ENCODE peak calls at places on chromosomes 2 and 18, in six cellular contexts. One of them, this sample, is unnamed.

GRCh38 chr18:6962571-6963451 is 154.8 kb downstream of the LAMA1 start:
- DNase-seq in bronchial epithelial cell: no peak
- DNase-seq in endodermal cell: no peak
- DNase-seq in body of pancreas: no peak
- DNase-seq in colonic mucosa: no peak
- DNase-seq in AG09309: no peak
- DNase-seq in this sample: no peak

GRCh38 chr2:174972924-174973323 is 32.3 kb downstream of the CHN1 start:
- DNase-seq in bronchial epithelial cell: peak
- DNase-seq in endodermal cell: no peak
- DNase-seq in body of pancreas: no peak
- DNase-seq in colonic mucosa: no peak
- DNase-seq in AG09309: peak
- DNase-seq in this sample: no peak

GRCh38 chr2:209772316-209772715 is 684 bp downstream of the UNC80 start:
- DNase-seq in bronchial epithelial cell: no peak
- DNase-seq in endodermal cell: no peak
- DNase-seq in body of pancreas: no peak
- DNase-seq in colonic mucosa: no peak
- DNase-seq in AG09309: no peak
- DNase-seq in this sample: no peak

GRCh38 chr2:222318026-222318711 is 19.4 kb upstream of the PAX3 start:
- DNase-seq in bronchial epithelial cell: peak
- DNase-seq in endodermal cell: peak
- DNase-seq in body of pancreas: peak
- DNase-seq in colonic mucosa: peak
- DNase-seq in AG09309: peak
- DNase-seq in this sample: peak

GRCh38 chr2:240323601-240324291 is 111.7 kb upstream of the GPC1 start:
- DNase-seq in bronchial epithelial cell: no peak
- DNase-seq in endodermal cell: peak
- DNase-seq in body of pancreas: no peak
- DNase-seq in colonic mucosa: no peak
- DNase-seq in AG09309: no peak
- DNase-seq in this sample: no peak

GRCh38 chr2:62215306-62216064 is 19.6 kb downstream of the B3GNT2 start:
- DNase-seq in bronchial epithelial cell: no peak
- DNase-seq in endodermal cell: peak
- DNase-seq in body of pancreas: no peak
- DNase-seq in colonic mucosa: peak
- DNase-seq in AG09309: no peak
- DNase-seq in this sample: peak

GRCh38 chr18:55982992-55983391 is 395.0 kb upstream of the TCF4 start:
- DNase-seq in bronchial epithelial cell: peak
- DNase-seq in endodermal cell: peak
- DNase-seq in body of pancreas: no peak
- DNase-seq in colonic mucosa: no peak
- DNase-seq in AG09309: no peak
- DNase-seq in this sample: no peak

GRCh38 chr2:71746946-71747501 is 293.7 kb downstream of the DYSF start:
- DNase-seq in bronchial epithelial cell: no peak
- DNase-seq in endodermal cell: peak
- DNase-seq in body of pancreas: peak
- DNase-seq in colonic mucosa: peak
- DNase-seq in AG09309: no peak
- DNase-seq in this sample: no peak

GRCh38 chr18:42052137-42052708 is 97.2 kb downstream of the PIK3C3 start:
- DNase-seq in bronchial epithelial cell: no peak
- DNase-seq in endodermal cell: no peak
- DNase-seq in body of pancreas: no peak
- DNase-seq in colonic mucosa: no peak
- DNase-seq in AG09309: no peak
- DNase-seq in this sample: no peak

GRCh38 chr18:8822643-8823042 is 117.3 kb downstream of the MTCL1 start:
- DNase-seq in bronchial epithelial cell: no peak
- DNase-seq in endodermal cell: no peak
- DNase-seq in body of pancreas: no peak
- DNase-seq in colonic mucosa: no peak
- DNase-seq in AG09309: no peak
- DNase-seq in this sample: no peak

GRCh38 chr2:64651590-64651989 is 2.1 kb downstream of the SERTAD2 start:
- DNase-seq in bronchial epithelial cell: no peak
- DNase-seq in endodermal cell: no peak
- DNase-seq in body of pancreas: no peak
- DNase-seq in colonic mucosa: no peak
- DNase-seq in AG09309: no peak
- DNase-seq in this sample: no peak

GRCh38 chr18:34595673-34596072 is 114.4 kb upstream of the DTNA start:
- DNase-seq in bronchial epithelial cell: peak
- DNase-seq in endodermal cell: peak
- DNase-seq in body of pancreas: no peak
- DNase-seq in colonic mucosa: no peak
- DNase-seq in AG09309: no peak
- DNase-seq in this sample: no peak

GRCh38 chr2:29580223-29580622 is 341.2 kb downstream of the ALK start:
- DNase-seq in bronchial epithelial cell: no peak
- DNase-seq in endodermal cell: no peak
- DNase-seq in body of pancreas: no peak
- DNase-seq in colonic mucosa: no peak
- DNase-seq in AG09309: peak
- DNase-seq in this sample: no peak

GRCh38 chr2:229489016-229489415 is 217.9 kb upstream of the PID1 start:
- DNase-seq in bronchial epithelial cell: peak
- DNase-seq in endodermal cell: no peak
- DNase-seq in body of pancreas: no peak
- DNase-seq in colonic mucosa: no peak
- DNase-seq in AG09309: peak
- DNase-seq in this sample: peak

GRCh38 chr2:204731996-204732395 is 186.7 kb downstream of the PARD3B start:
- DNase-seq in bronchial epithelial cell: no peak
- DNase-seq in endodermal cell: no peak
- DNase-seq in body of pancreas: no peak
- DNase-seq in colonic mucosa: no peak
- DNase-seq in AG09309: no peak
- DNase-seq in this sample: no peak

GRCh38 chr2:100417745-100418090 is 250 bp upstream of the CHST10 start:
- DNase-seq in bronchial epithelial cell: no peak
- DNase-seq in endodermal cell: no peak
- DNase-seq in body of pancreas: no peak
- DNase-seq in colonic mucosa: no peak
- DNase-seq in AG09309: no peak
- DNase-seq in this sample: no peak

GRCh38 chr2:149041482-149041881 is 3.0 kb downstream of the LYPD6B start:
- DNase-seq in bronchial epithelial cell: no peak
- DNase-seq in endodermal cell: no peak
- DNase-seq in body of pancreas: no peak
- DNase-seq in colonic mucosa: no peak
- DNase-seq in AG09309: no peak
- DNase-seq in this sample: no peak

GRCh38 chr2:212416126-212416525 is 122.5 kb downstream of the ERBB4 start:
- DNase-seq in bronchial epithelial cell: no peak
- DNase-seq in endodermal cell: no peak
- DNase-seq in body of pancreas: no peak
- DNase-seq in colonic mucosa: no peak
- DNase-seq in AG09309: no peak
- DNase-seq in this sample: no peak

GRCh38 chr18:35714539-35714938 is 133.0 kb downstream of the GALNT1 start:
- DNase-seq in bronchial epithelial cell: no peak
- DNase-seq in endodermal cell: no peak
- DNase-seq in body of pancreas: no peak
- DNase-seq in colonic mucosa: no peak
- DNase-seq in AG09309: no peak
- DNase-seq in this sample: no peak
- H3K4me3 ChIP-seq in bronchial epithelial cell: no peak
- H3K4me3 ChIP-seq in endodermal cell: no peak
- H3K4me3 ChIP-seq in body of pancreas: no peak
- H3K4me3 ChIP-seq in colonic mucosa: no peak
- H3K4me3 ChIP-seq in AG09309: no peak
- H3K4me3 ChIP-seq in this sample: no peak

GRCh38 chr18:75916641-75916982 is 489.1 kb upstream of the SMIM21 start:
- DNase-seq in bronchial epithelial cell: no peak
- DNase-seq in endodermal cell: no peak
- DNase-seq in body of pancreas: no peak
- DNase-seq in colonic mucosa: no peak
- DNase-seq in AG09309: no peak
- DNase-seq in this sample: no peak

DNA sequence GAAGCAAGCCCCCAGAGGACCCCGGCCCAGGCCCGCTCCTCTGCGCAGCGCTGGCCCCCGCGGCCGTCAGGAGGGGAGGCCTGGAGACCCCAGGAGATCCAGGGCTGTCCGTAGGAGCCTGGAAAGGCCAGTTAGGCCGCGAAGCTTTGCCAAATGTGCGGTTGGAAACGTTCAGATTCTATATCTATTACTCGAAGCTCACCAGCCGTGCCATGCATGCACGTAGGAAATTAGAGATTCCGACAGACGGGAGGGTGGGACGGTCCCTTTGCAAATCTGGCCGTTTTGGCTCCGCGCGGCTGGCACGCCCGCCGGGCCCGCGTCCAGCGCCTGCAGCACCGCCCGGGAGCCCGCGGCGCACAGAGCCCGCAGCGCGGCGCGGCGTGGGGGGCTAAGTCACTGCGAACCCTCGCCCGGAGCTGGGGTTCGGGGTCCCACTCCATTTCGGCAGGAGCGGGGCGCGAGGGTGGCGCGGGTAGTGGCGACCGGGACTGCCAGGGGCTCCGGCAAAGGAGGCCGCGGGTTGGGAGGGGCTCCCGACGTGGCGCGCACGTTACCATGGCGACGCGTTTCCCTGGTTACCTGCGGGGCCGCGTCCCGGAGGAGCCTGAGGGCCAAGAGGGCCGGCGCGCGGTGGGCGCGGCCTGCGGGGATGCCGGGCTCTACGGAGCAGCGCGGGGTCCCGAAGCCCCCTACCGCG is 488.6 kb upstream of the SMIM21 start:
- DNase-seq in bronchial epithelial cell: no peak
- DNase-seq in endodermal cell: peak
- DNase-seq in body of pancreas: peak
- DNase-seq in colonic mucosa: no peak
- DNase-seq in AG09309: no peak
- DNase-seq in this sample: no peak
- H3K4me3 ChIP-seq in bronchial epithelial cell: no peak
- H3K4me3 ChIP-seq in endodermal cell: peak
- H3K4me3 ChIP-seq in body of pancreas: peak
- H3K4me3 ChIP-seq in colonic mucosa: peak
- H3K4me3 ChIP-seq in AG09309: no peak
- H3K4me3 ChIP-seq in this sample: peak

GRCh38 chr2:201201371-201201770 is 18.4 kb downstream of the CASP10 start:
- DNase-seq in bronchial epithelial cell: no peak
- DNase-seq in endodermal cell: no peak
- DNase-seq in body of pancreas: no peak
- DNase-seq in colonic mucosa: no peak
- DNase-seq in AG09309: no peak
- DNase-seq in this sample: no peak

GRCh38 chr2:201196003-201196402 is 13.1 kb downstream of the CASP10 start:
- DNase-seq in bronchial epithelial cell: no peak
- DNase-seq in endodermal cell: no peak
- DNase-seq in body of pancreas: no peak
- DNase-seq in colonic mucosa: no peak
- DNase-seq in AG09309: no peak
- DNase-seq in this sample: no peak

GRCh38 chr2:201200345-201200744 is 17.4 kb downstream of the CASP10 start:
- DNase-seq in bronchial epithelial cell: no peak
- DNase-seq in endodermal cell: no peak
- DNase-seq in body of pancreas: no peak
- DNase-seq in colonic mucosa: no peak
- DNase-seq in AG09309: no peak
- DNase-seq in this sample: no peak

GRCh38 chr2:201196803-201197202 is 13.9 kb downstream of the CASP10 start:
- DNase-seq in bronchial epithelial cell: no peak
- DNase-seq in endodermal cell: no peak
- DNase-seq in body of pancreas: no peak
- DNase-seq in colonic mucosa: no peak
- DNase-seq in AG09309: no peak
- DNase-seq in this sample: no peak

DNA sequence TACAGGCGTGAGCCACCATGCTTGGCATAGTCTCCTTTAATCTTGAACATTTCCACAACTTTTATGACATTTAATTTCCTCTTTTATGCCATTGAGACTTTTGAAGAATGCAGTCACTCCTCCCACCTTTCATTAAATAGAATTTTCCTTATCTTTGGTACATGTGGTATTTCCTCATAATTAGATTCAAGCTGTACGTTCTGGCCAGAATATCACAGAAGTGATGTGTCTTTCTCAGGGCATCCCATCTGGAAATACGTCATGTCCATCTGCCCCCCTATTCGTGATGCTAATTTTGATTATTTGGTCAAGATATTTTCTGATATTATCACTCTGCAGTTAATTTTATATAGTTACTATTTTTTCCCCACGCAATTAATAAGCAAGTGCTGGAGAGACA is 16.9 kb downstream of the CASP10 start:
- DNase-seq in bronchial epithelial cell: no peak
- DNase-seq in endodermal cell: no peak
- DNase-seq in body of pancreas: no peak
- DNase-seq in colonic mucosa: no peak
- DNase-seq in AG09309: no peak
- DNase-seq in this sample: no peak
- H3K4me3 ChIP-seq in bronchial epithelial cell: no peak
- H3K4me3 ChIP-seq in endodermal cell: no peak
- H3K4me3 ChIP-seq in body of pancreas: no peak
- H3K4me3 ChIP-seq in colonic mucosa: no peak
- H3K4me3 ChIP-seq in AG09309: no peak
- H3K4me3 ChIP-seq in this sample: no peak

DNA sequence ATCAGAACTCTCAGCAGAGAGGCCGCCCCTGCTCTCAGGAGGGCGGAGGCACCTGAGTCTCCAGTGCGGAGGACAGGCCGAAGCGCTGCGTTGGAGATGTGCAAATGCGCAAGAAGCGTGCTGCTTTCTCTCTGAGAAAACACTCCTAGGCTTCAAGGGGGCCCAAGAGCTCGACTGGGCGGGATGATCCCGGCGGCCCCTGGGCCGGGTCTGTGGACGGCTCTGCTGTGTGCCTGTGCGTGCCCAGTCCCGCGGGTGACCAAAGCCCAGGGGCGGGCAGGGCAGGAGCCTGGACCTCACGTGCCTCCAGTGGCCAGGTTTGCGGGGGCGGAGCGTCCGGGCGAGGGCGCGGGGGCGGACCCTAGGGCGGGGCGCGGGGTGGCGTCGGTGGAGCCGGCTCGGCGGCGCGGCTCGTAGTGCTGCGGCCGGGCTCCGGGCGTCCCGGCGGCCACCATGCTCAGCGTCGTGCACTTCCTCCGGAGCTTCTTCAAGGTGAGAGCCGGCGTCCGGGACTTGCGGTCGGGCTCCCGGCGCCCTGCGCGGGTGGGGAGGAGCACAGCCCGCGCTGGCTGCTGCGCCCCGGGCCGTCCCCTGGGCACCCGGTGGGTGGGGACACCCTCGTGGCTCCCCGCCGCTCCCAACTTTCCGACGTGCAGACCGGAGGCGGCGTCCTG is at the start of gene ARHGEF4:
- DNase-seq in bronchial epithelial cell: no peak
- DNase-seq in endodermal cell: peak
- DNase-seq in body of pancreas: peak
- DNase-seq in colonic mucosa: peak
- DNase-seq in AG09309: no peak
- DNase-seq in this sample: no peak
- H3K4me3 ChIP-seq in bronchial epithelial cell: peak
- H3K4me3 ChIP-seq in endodermal cell: peak
- H3K4me3 ChIP-seq in body of pancreas: peak
- H3K4me3 ChIP-seq in colonic mucosa: peak
- H3K4me3 ChIP-seq in AG09309: no peak
- H3K4me3 ChIP-seq in this sample: peak

This sample was measured in skeletal muscle cell.